ENCODE peak calls at places on chromosomes 13 and 19, in eight cellular contexts. Y, B, E, N, V, W, S and U are unnamed samples.

GRCh38 chr13:49893591-49893990 is 42.5 kb downstream of the SPRYD7 start:
- DNase-seq in Y (no peak), B (no peak), E (no peak), N (no peak), V (no peak), W (no peak), S (no peak), U (no peak)

GRCh38 chr13:66809496-66809895 is 420.6 kb downstream of the PCDH9 start:
- DNase-seq in Y (peak), B (no peak), E (no peak), N (no peak), V (peak), W (no peak), S (no peak), U (no peak)

GRCh38 chr13:37460211-37460610 is 138.4 kb downstream of the POSTN start:
- DNase-seq in Y (no peak), B (no peak), E (no peak), N (no peak), V (peak), W (no peak), S (no peak), U (no peak)

GRCh38 chr19:12090807-12091206 is 26.3 kb downstream of the ZNF844 start:
- DNase-seq in Y (peak), B (peak), E (no peak), N (no peak), V (peak), W (peak), S (peak), U (peak)

GRCh38 chr19:10137751-10138682 is 18.3 kb upstream of the EIF3G start:
- DNase-seq in Y (no peak), B (no peak), E (no peak), N (no peak), V (no peak), W (no peak), S (no peak), U (no peak)

GRCh38 chr13:18944501-18945068 is 237.0 kb downstream of the TUBA3C start:
- DNase-seq in Y (no peak), B (no peak), E (no peak), N (no peak), V (no peak), W (no peak), S (no peak), U (no peak)

GRCh38 chr19:50728084-50728737 is 5.0 kb downstream of the CLEC11A start:
- DNase-seq in Y (peak), B (peak), E (peak), N (peak), V (peak), W (no peak), S (peak), U (peak)

GRCh38 chr19:1089891-1090290 is 5.3 kb downstream of the POLR2E start:
- DNase-seq in Y (no peak), B (no peak), E (no peak), N (no peak), V (no peak), W (no peak), S (no peak), U (no peak)

GRCh38 chr13:20232556-20233277 is 598 bp upstream of the GJB6 start:
- DNase-seq in Y (no peak), B (no peak), E (no peak), N (no peak), V (no peak), W (no peak), S (no peak), U (no peak)

GRCh38 chr13:21018220-21018619 is 43.2 kb downstream of the LATS2 start:
- DNase-seq in Y (no peak), B (no peak), E (no peak), N (no peak), V (no peak), W (no peak), S (peak), U (no peak)

GRCh38 chr19:17294051-17294891 is 9.0 kb downstream of the ABHD8 start:
- DNase-seq in Y (no peak), B (peak), E (no peak), N (no peak), V (no peak), W (no peak), S (peak), U (no peak)

GRCh38 chr19:50501568-50502475 is 9.2 kb downstream of the JOSD2 start:
- DNase-seq in Y (no peak), B (peak), E (no peak), N (no peak), V (no peak), W (no peak), S (no peak), U (peak)

GRCh38 chr19:50203281-50204080 is at the start of gene MYH14:
- DNase-seq in Y (no peak), B (peak), E (no peak), N (peak), V (peak), W (no peak), S (no peak), U (peak)

GRCh38 chr19:24032651-24033050 is 54.3 kb upstream of the ZNF254 start:
- DNase-seq in Y (no peak), B (no peak), E (no peak), N (no peak), V (no peak), W (no peak), S (no peak), U (no peak)

GRCh38 chr13:51539887-51540286 is 44.4 kb upstream of the WDFY2 start:
- DNase-seq in Y (peak), B (no peak), E (no peak), N (no peak), V (no peak), W (no peak), S (peak), U (no peak)

GRCh38 chr13:45143346-45143751 is 23.0 kb downstream of the GTF2F2 start:
- DNase-seq in Y (peak), B (no peak), E (no peak), N (no peak), V (peak), W (no peak), S (no peak), U (no peak)

GRCh38 chr19:11465605-11466004 is 15.2 kb downstream of the ELAVL3 start:
- DNase-seq in Y (no peak), B (no peak), E (no peak), N (no peak), V (no peak), W (no peak), S (no peak), U (no peak)

GRCh38 chr19:6402834-6403608 is 10.1 kb upstream of the GTF2F1 start:
- DNase-seq in Y (peak), B (no peak), E (no peak), N (no peak), V (peak), W (no peak), S (no peak), U (no peak)

GRCh38 chr13:109945206-109945960 is 159.0 kb upstream of the IRS2 start:
- DNase-seq in Y (peak), B (no peak), E (no peak), N (no peak), V (peak), W (no peak), S (no peak), U (no peak)

GRCh38 chr13:80870186-80870585 is 529.3 kb upstream of the SPRY2 start:
- DNase-seq in Y (no peak), B (no peak), E (no peak), N (no peak), V (no peak), W (no peak), S (no peak), U (no peak)

GRCh38 chr19:19531951-19532805 is 3.5 kb downstream of the YJEFN3 start:
- DNase-seq in Y (peak), B (peak), E (peak), N (no peak), V (peak), W (no peak), S (peak), U (peak)

GRCh38 chr13:98478134-98479129 is 98.5 kb downstream of the STK24 start:
- DNase-seq in Y (peak), B (no peak), E (no peak), N (no peak), V (peak), W (peak), S (peak), U (no peak)

GRCh38 chr13:80359459-80360297 is 18.8 kb upstream of the SPRY2 start:
- DNase-seq in Y (peak), B (no peak), E (no peak), N (peak), V (no peak), W (no peak), S (peak), U (no peak)

GRCh38 chr13:46489586-46490023 is 63.4 kb upstream of the LRCH1 start:
- DNase-seq in Y (peak), B (peak), E (no peak), N (no peak), V (peak), W (no peak), S (no peak), U (no peak)

GRCh38 chr13:113219311-113219940 is 10.0 kb downstream of the CUL4A start:
- DNase-seq in Y (no peak), B (no peak), E (no peak), N (no peak), V (no peak), W (no peak), S (no peak), U (no peak)

GRCh38 chr19:19746286-19747213 is 13.6 kb upstream of the ZNF14 start:
- DNase-seq in Y (no peak), B (peak), E (no peak), N (no peak), V (no peak), W (no peak), S (no peak), U (no peak)

GRCh38 chr13:23637813-23638212 is 67.6 kb downstream of the TNFRSF19 start:
- DNase-seq in Y (no peak), B (no peak), E (no peak), N (no peak), V (no peak), W (no peak), S (no peak), U (peak)

GRCh38 chr19:15128162-15128770 is 21.1 kb downstream of the SYDE1 start:
- DNase-seq in Y (no peak), B (no peak), E (no peak), N (no peak), V (no peak), W (no peak), S (no peak), U (no peak)

GRCh38 chr13:34720618-34721017 is 221.5 kb upstream of the NBEA start:
- DNase-seq in Y (no peak), B (no peak), E (no peak), N (no peak), V (peak), W (no peak), S (no peak), U (no peak)

GRCh38 chr13:34719060-34719875 is 222.8 kb upstream of the NBEA start:
- DNase-seq in Y (no peak), B (no peak), E (no peak), N (no peak), V (peak), W (no peak), S (no peak), U (no peak)

GRCh38 chr13:34722931-34723330 is 219.1 kb upstream of the NBEA start:
- DNase-seq in Y (no peak), B (no peak), E (no peak), N (no peak), V (no peak), W (no peak), S (no peak), U (no peak)

DNA sequence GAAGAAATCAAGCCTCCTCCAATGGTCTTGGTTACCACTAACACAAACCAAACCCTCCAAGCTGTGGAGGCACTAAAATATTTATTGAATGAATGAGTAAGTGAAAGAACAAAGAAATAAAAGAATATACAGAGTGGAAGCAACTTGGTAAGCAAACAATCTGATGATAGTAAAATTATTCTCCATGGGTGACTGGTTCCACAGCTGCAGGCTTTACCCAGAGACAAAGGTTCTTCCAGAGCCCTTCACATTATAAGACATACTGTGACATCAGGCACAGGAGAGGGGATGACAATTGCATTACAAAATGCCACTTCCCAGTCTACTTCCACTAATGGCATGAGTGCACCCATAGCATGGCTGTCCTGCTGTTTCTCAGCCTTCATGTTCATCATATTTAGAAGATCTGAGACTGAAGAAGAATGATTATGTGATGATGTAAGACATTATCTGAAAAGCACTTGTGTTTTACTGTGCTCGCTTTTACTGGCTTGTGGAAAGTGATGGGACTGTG is 220.4 kb upstream of the NBEA start:
- DNase-seq in Y (no peak), B (no peak), E (no peak), N (no peak), V (no peak), W (no peak), S (no peak), U (no peak)
- H3K4me3 ChIP-seq in Y (no peak), B (no peak), E (no peak), N (no peak), V (no peak), W (no peak), S (no peak), U (no peak)

GRCh38 chr19:48608798-48609263 is 2.3 kb downstream of the SPACA4 start:
- DNase-seq in Y (peak), B (no peak), E (no peak), N (no peak), V (peak), W (peak), S (peak), U (no peak)
- H3K4me3 ChIP-seq in Y (no peak), B (no peak), E (no peak), N (no peak), V (no peak), W (no peak), S (peak), U (no peak)

GRCh38 chr19:41426116-41426841 is 895 bp downstream of the B3GNT8 start:
- DNase-seq in Y (no peak), B (no peak), E (no peak), N (no peak), V (no peak), W (no peak), S (no peak), U (peak)
- H3K4me3 ChIP-seq in Y (no peak), B (peak), E (peak), N (no peak), V (no peak), W (no peak), S (no peak), U (peak)

DNA sequence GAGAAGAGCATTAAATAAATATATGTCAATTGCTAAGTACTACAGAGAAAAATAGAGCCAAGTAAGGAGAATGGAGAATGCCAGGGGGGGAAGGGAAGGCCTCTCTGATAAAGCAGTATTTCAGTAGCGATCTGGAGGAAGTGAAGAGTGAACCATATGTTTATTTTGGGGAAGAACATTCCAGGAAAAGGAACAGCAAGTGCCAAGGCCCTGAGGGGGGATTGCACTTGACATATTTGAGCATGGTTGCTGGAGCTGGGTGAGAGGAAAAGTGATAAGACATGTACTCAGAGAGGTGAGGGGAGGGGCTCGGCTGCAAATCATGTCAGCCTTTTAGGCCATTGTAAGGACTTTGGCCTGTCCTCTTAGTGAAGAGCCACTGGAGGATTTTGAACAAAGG is 30.3 kb downstream of the WDR87 start:
- DNase-seq in Y (no peak), B (no peak), E (no peak), N (no peak), V (no peak), W (no peak), S (no peak), U (no peak)
- H3K4me3 ChIP-seq in Y (no peak), B (no peak), E (no peak), N (no peak), V (no peak), W (no peak), S (no peak), U (no peak)

GRCh38 chr19:47447470-47448359 is 24.0 kb downstream of the SLC8A2 start:
- DNase-seq in Y (no peak), B (no peak), E (no peak), N (peak), V (peak), W (no peak), S (peak), U (peak)
- H3K4me3 ChIP-seq in Y (no peak), B (no peak), E (no peak), N (peak), V (no peak), W (no peak), S (no peak), U (peak)

GRCh38 chr19:37855098-37855497 is 51.3 kb downstream of the WDR87 start:
- DNase-seq in Y (peak), B (peak), E (no peak), N (no peak), V (peak), W (no peak), S (no peak), U (peak)
- H3K4me3 ChIP-seq in Y (no peak), B (no peak), E (no peak), N (no peak), V (no peak), W (no peak), S (no peak), U (peak)

GRCh38 chr13:48318014-48318713 is 14.6 kb downstream of the RB1 start:
- DNase-seq in Y (no peak), B (no peak), E (no peak), N (no peak), V (no peak), W (no peak), S (no peak), U (peak)
- H3K4me3 ChIP-seq in Y (no peak), B (no peak), E (no peak), N (no peak), V (no peak), W (no peak), S (no peak), U (peak)

GRCh38 chr19:54533476-54533875 is 30.8 kb downstream of the LAIR2 start:
- DNase-seq in Y (no peak), B (no peak), E (no peak), N (no peak), V (no peak), W (no peak), S (no peak), U (no peak)
- H3K4me3 ChIP-seq in Y (no peak), B (no peak), E (no peak), N (no peak), V (no peak), W (no peak), S (no peak), U (no peak)

GRCh38 chr19:35249146-35249847 is 495 bp downstream of the LSR start:
- DNase-seq in Y (no peak), B (peak), E (no peak), N (no peak), V (no peak), W (no peak), S (no peak), U (no peak)

GRCh38 chr19:35246466-35247096 is 2.2 kb upstream of the LSR start:
- DNase-seq in Y (no peak), B (no peak), E (no peak), N (no peak), V (no peak), W (no peak), S (no peak), U (no peak)

GRCh38 chr19:35248310-35249145 is at the start of gene LSR:
- DNase-seq in Y (no peak), B (peak), E (no peak), N (peak), V (no peak), W (peak), S (no peak), U (no peak)

GRCh38 chr19:35249848-35250711 is 1.3 kb downstream of the LSR start:
- DNase-seq in Y (no peak), B (peak), E (no peak), N (no peak), V (no peak), W (no peak), S (no peak), U (no peak)

GRCh38 chr19:35247526-35248309 is 1.1 kb upstream of the LSR start:
- DNase-seq in Y (no peak), B (peak), E (no peak), N (peak), V (no peak), W (peak), S (no peak), U (no peak)
- H3K4me3 ChIP-seq in Y (no peak), B (peak), E (no peak), N (peak), V (no peak), W (peak), S (no peak), U (peak)

GRCh38 chr13:22195726-22196125 is 524.9 kb downstream of the FGF9 start:
- DNase-seq in Y (no peak), B (no peak), E (no peak), N (no peak), V (no peak), W (no peak), S (no peak), U (no peak)

GRCh38 chr13:22189176-22190048 is 518.5 kb downstream of the FGF9 start:
- DNase-seq in Y (no peak), B (no peak), E (no peak), N (no peak), V (no peak), W (no peak), S (no peak), U (no peak)

GRCh38 chr13:22194106-22194810 is 523.4 kb downstream of the FGF9 start:
- DNase-seq in Y (no peak), B (no peak), E (no peak), N (no peak), V (no peak), W (no peak), S (no peak), U (no peak)

GRCh38 chr13:22196777-22197176 is 525.9 kb downstream of the FGF9 start:
- DNase-seq in Y (no peak), B (no peak), E (no peak), N (no peak), V (no peak), W (no peak), S (no peak), U (no peak)

GRCh38 chr13:22193070-22193469 is 522.2 kb downstream of the FGF9 start:
- DNase-seq in Y (no peak), B (no peak), E (no peak), N (no peak), V (no peak), W (no peak), S (no peak), U (no peak)
- H3K4me3 ChIP-seq in Y (no peak), B (no peak), E (no peak), N (no peak), V (no peak), W (no peak), S (no peak), U (no peak)